ENCODE peak calls at places on chromosomes 11 and 22, in six cellular contexts. One of them, this sample, is unnamed.

GRCh38 chr22:31173386-31174145 is 13.6 kb downstream of the RNF185 start:
- DNase-seq in neural progenitor cell: no peak
- DNase-seq in HFFc6: peak
- DNase-seq in mucosa of descending colon: no peak
- DNase-seq in esophagus squamous epithelium: no peak
- DNase-seq in CD8-positive, alpha-beta T cell: no peak
- DNase-seq in this sample: no peak

GRCh38 chr11:1201395-1202153 is 21.3 kb upstream of the MUC5B start:
- DNase-seq in HFFc6: no peak
- DNase-seq in esophagus squamous epithelium: no peak
- DNase-seq in CD8-positive, alpha-beta T cell: no peak
- DNase-seq in mucosa of descending colon: no peak
- DNase-seq in neural progenitor cell: no peak
- DNase-seq in this sample: no peak

GRCh38 chr11:11037162-11037732 is 179.4 kb upstream of the ZBED5 start:
- DNase-seq in esophagus squamous epithelium: no peak
- DNase-seq in mucosa of descending colon: no peak
- DNase-seq in neural progenitor cell: no peak
- DNase-seq in HFFc6: no peak
- DNase-seq in CD8-positive, alpha-beta T cell: no peak
- DNase-seq in this sample: no peak

GRCh38 chr11:75406338-75406777 is 7.0 kb downstream of the RPS3 start:
- DNase-seq in mucosa of descending colon: no peak
- DNase-seq in HFFc6: peak
- DNase-seq in neural progenitor cell: no peak
- DNase-seq in CD8-positive, alpha-beta T cell: no peak
- DNase-seq in esophagus squamous epithelium: no peak
- DNase-seq in this sample: no peak

GRCh38 chr11:73095613-73096012 is 46.5 kb downstream of the FCHSD2 start:
- DNase-seq in neural progenitor cell: no peak
- DNase-seq in mucosa of descending colon: no peak
- DNase-seq in HFFc6: no peak
- DNase-seq in esophagus squamous epithelium: no peak
- DNase-seq in CD8-positive, alpha-beta T cell: no peak
- DNase-seq in this sample: no peak

GRCh38 chr11:99241059-99241458 is 220.3 kb downstream of the CNTN5 start:
- DNase-seq in HFFc6: no peak
- DNase-seq in mucosa of descending colon: no peak
- DNase-seq in CD8-positive, alpha-beta T cell: no peak
- DNase-seq in esophagus squamous epithelium: no peak
- DNase-seq in neural progenitor cell: no peak
- DNase-seq in this sample: no peak

GRCh38 chr22:29814003-29814402 is 24.1 kb downstream of the ASCC2 start:
- DNase-seq in mucosa of descending colon: no peak
- DNase-seq in CD8-positive, alpha-beta T cell: no peak
- DNase-seq in neural progenitor cell: no peak
- DNase-seq in esophagus squamous epithelium: no peak
- DNase-seq in HFFc6: no peak
- DNase-seq in this sample: no peak

GRCh38 chr22:23363683-23364082 is 183.4 kb downstream of the BCR start:
- DNase-seq in mucosa of descending colon: no peak
- DNase-seq in esophagus squamous epithelium: no peak
- DNase-seq in neural progenitor cell: no peak
- DNase-seq in HFFc6: no peak
- DNase-seq in CD8-positive, alpha-beta T cell: no peak
- DNase-seq in this sample: no peak

GRCh38 chr11:2709429-2709828 is 9.6 kb upstream of the KCNQ1OT1 start:
- DNase-seq in mucosa of descending colon: no peak
- DNase-seq in CD8-positive, alpha-beta T cell: no peak
- DNase-seq in HFFc6: no peak
- DNase-seq in neural progenitor cell: no peak
- DNase-seq in esophagus squamous epithelium: no peak
- DNase-seq in this sample: no peak

GRCh38 chr22:45877651-45878050 is 99.3 kb downstream of the WNT7B start:
- DNase-seq in mucosa of descending colon: peak
- DNase-seq in HFFc6: no peak
- DNase-seq in CD8-positive, alpha-beta T cell: no peak
- DNase-seq in esophagus squamous epithelium: no peak
- DNase-seq in neural progenitor cell: no peak
- DNase-seq in this sample: peak

GRCh38 chr11:77322926-77323590 is 21.6 kb upstream of the GDPD4 start:
- DNase-seq in CD8-positive, alpha-beta T cell: no peak
- DNase-seq in esophagus squamous epithelium: no peak
- DNase-seq in neural progenitor cell: no peak
- DNase-seq in HFFc6: peak
- DNase-seq in mucosa of descending colon: no peak
- DNase-seq in this sample: no peak

GRCh38 chr11:92978226-92979111 is 9.0 kb downstream of the MTNR1B start:
- DNase-seq in CD8-positive, alpha-beta T cell: no peak
- DNase-seq in mucosa of descending colon: no peak
- DNase-seq in HFFc6: peak
- DNase-seq in neural progenitor cell: no peak
- DNase-seq in esophagus squamous epithelium: no peak
- DNase-seq in this sample: no peak

GRCh38 chr11:69892986-69893555 is 73.9 kb upstream of the FGF3 start:
- DNase-seq in HFFc6: no peak
- DNase-seq in esophagus squamous epithelium: no peak
- DNase-seq in mucosa of descending colon: peak
- DNase-seq in CD8-positive, alpha-beta T cell: no peak
- DNase-seq in neural progenitor cell: no peak
- DNase-seq in this sample: no peak

GRCh38 chr22:37566903-37567798 is 6.9 kb downstream of the CDC42EP1 start:
- DNase-seq in mucosa of descending colon: peak
- DNase-seq in CD8-positive, alpha-beta T cell: peak
- DNase-seq in neural progenitor cell: peak
- DNase-seq in HFFc6: no peak
- DNase-seq in esophagus squamous epithelium: no peak
- DNase-seq in this sample: peak

GRCh38 chr11:75719639-75720239 is 2.1 kb downstream of the MOGAT2 start:
- DNase-seq in neural progenitor cell: no peak
- DNase-seq in CD8-positive, alpha-beta T cell: no peak
- DNase-seq in HFFc6: no peak
- DNase-seq in mucosa of descending colon: peak
- DNase-seq in esophagus squamous epithelium: no peak
- DNase-seq in this sample: no peak

GRCh38 chr11:130400793-130401483 is 27.5 kb downstream of the ADAMTS8 start:
- DNase-seq in esophagus squamous epithelium: no peak
- DNase-seq in mucosa of descending colon: no peak
- DNase-seq in neural progenitor cell: no peak
- DNase-seq in HFFc6: peak
- DNase-seq in CD8-positive, alpha-beta T cell: no peak
- DNase-seq in this sample: no peak

GRCh38 chr11:57235761-57236703 is 1.0 kb downstream of the APLNR start:
- DNase-seq in CD8-positive, alpha-beta T cell: no peak
- DNase-seq in HFFc6: no peak
- DNase-seq in esophagus squamous epithelium: no peak
- DNase-seq in neural progenitor cell: no peak
- DNase-seq in mucosa of descending colon: no peak
- DNase-seq in this sample: no peak

GRCh38 chr11:118908931-118909618 is 16.7 kb downstream of the BCL9L start:
- DNase-seq in HFFc6: peak
- DNase-seq in mucosa of descending colon: peak
- DNase-seq in neural progenitor cell: peak
- DNase-seq in CD8-positive, alpha-beta T cell: no peak
- DNase-seq in esophagus squamous epithelium: no peak
- DNase-seq in this sample: no peak

GRCh38 chr11:36702330-36703054 is 104.5 kb upstream of the RAG2 start:
- DNase-seq in esophagus squamous epithelium: no peak
- DNase-seq in CD8-positive, alpha-beta T cell: no peak
- DNase-seq in mucosa of descending colon: no peak
- DNase-seq in neural progenitor cell: peak
- DNase-seq in HFFc6: peak
- DNase-seq in this sample: no peak

GRCh38 chr11:75582935-75583709 is 21.1 kb downstream of the SERPINH1 start:
- DNase-seq in CD8-positive, alpha-beta T cell: peak
- DNase-seq in HFFc6: peak
- DNase-seq in mucosa of descending colon: peak
- DNase-seq in neural progenitor cell: peak
- DNase-seq in esophagus squamous epithelium: no peak
- DNase-seq in this sample: no peak

GRCh38 chr11:115390441-115390840 is 113.8 kb downstream of the CADM1 start:
- DNase-seq in neural progenitor cell: no peak
- DNase-seq in HFFc6: no peak
- DNase-seq in CD8-positive, alpha-beta T cell: no peak
- DNase-seq in esophagus squamous epithelium: no peak
- DNase-seq in mucosa of descending colon: no peak
- DNase-seq in this sample: no peak

GRCh38 chr11:86477495-86478155 is 102.9 kb downstream of the CCDC81 start:
- DNase-seq in neural progenitor cell: no peak
- DNase-seq in mucosa of descending colon: no peak
- DNase-seq in esophagus squamous epithelium: no peak
- DNase-seq in CD8-positive, alpha-beta T cell: no peak
- DNase-seq in HFFc6: peak
- DNase-seq in this sample: no peak

GRCh38 chr22:45006873-45007246 is 2.9 kb downstream of the PHF21B start:
- DNase-seq in mucosa of descending colon: no peak
- DNase-seq in neural progenitor cell: peak
- DNase-seq in HFFc6: no peak
- DNase-seq in CD8-positive, alpha-beta T cell: no peak
- DNase-seq in esophagus squamous epithelium: no peak
- DNase-seq in this sample: no peak

GRCh38 chr11:119729581-119730346 is 764 bp upstream of the NECTIN1 start:
- DNase-seq in HFFc6: peak
- DNase-seq in CD8-positive, alpha-beta T cell: no peak
- DNase-seq in esophagus squamous epithelium: no peak
- DNase-seq in mucosa of descending colon: peak
- DNase-seq in neural progenitor cell: peak
- DNase-seq in this sample: no peak

GRCh38 chr22:22968366-22968765 is 80.8 kb downstream of the IGLL5 start:
- DNase-seq in HFFc6: no peak
- DNase-seq in esophagus squamous epithelium: no peak
- DNase-seq in mucosa of descending colon: no peak
- DNase-seq in neural progenitor cell: no peak
- DNase-seq in CD8-positive, alpha-beta T cell: no peak
- DNase-seq in this sample: no peak

GRCh38 chr22:26615149-26615548 is 2.7 kb downstream of the CRYBB1 start:
- DNase-seq in HFFc6: no peak
- DNase-seq in mucosa of descending colon: no peak
- DNase-seq in esophagus squamous epithelium: no peak
- DNase-seq in neural progenitor cell: no peak
- DNase-seq in CD8-positive, alpha-beta T cell: no peak
- DNase-seq in this sample: no peak

GRCh38 chr11:8699903-8700302 is 17.3 kb downstream of the RPL27A start:
- DNase-seq in CD8-positive, alpha-beta T cell: no peak
- DNase-seq in neural progenitor cell: peak
- DNase-seq in mucosa of descending colon: peak
- DNase-seq in HFFc6: no peak
- DNase-seq in esophagus squamous epithelium: no peak
- DNase-seq in this sample: no peak

GRCh38 chr11:5665051-5665450 is 19.8 kb downstream of the TRIM5 start:
- DNase-seq in mucosa of descending colon: no peak
- DNase-seq in neural progenitor cell: no peak
- DNase-seq in HFFc6: no peak
- DNase-seq in CD8-positive, alpha-beta T cell: no peak
- DNase-seq in esophagus squamous epithelium: no peak
- DNase-seq in this sample: no peak

GRCh38 chr11:117807482-117808272 is 10.7 kb upstream of the DSCAML1 start:
- DNase-seq in CD8-positive, alpha-beta T cell: peak
- DNase-seq in HFFc6: peak
- DNase-seq in mucosa of descending colon: no peak
- DNase-seq in neural progenitor cell: peak
- DNase-seq in esophagus squamous epithelium: peak
- DNase-seq in this sample: peak
- TF ChIP-seq CTCF in CD8-positive, alpha-beta T cell: peak
- TF ChIP-seq CTCF in HFFc6: peak
- TF ChIP-seq CTCF in mucosa of descending colon: peak
- TF ChIP-seq CTCF in neural progenitor cell: peak
- TF ChIP-seq CTCF in esophagus squamous epithelium: peak
- TF ChIP-seq CTCF in this sample: peak

GRCh38 chr11:102306048-102306575 is 11.2 kb upstream of the BIRC3 start:
- DNase-seq in neural progenitor cell: no peak
- DNase-seq in HFFc6: no peak
- DNase-seq in mucosa of descending colon: peak
- DNase-seq in esophagus squamous epithelium: no peak
- DNase-seq in CD8-positive, alpha-beta T cell: no peak
- DNase-seq in this sample: no peak
- TF ChIP-seq CTCF in neural progenitor cell: peak
- TF ChIP-seq CTCF in HFFc6: peak
- TF ChIP-seq CTCF in mucosa of descending colon: no peak
- TF ChIP-seq CTCF in esophagus squamous epithelium: no peak
- TF ChIP-seq CTCF in CD8-positive, alpha-beta T cell: no peak
- TF ChIP-seq CTCF in this sample: no peak

GRCh38 chr22:24834845-24835570 is 29.0 kb downstream of the SGSM1 start:
- DNase-seq in neural progenitor cell: peak
- DNase-seq in esophagus squamous epithelium: no peak
- DNase-seq in mucosa of descending colon: no peak
- DNase-seq in HFFc6: no peak
- DNase-seq in CD8-positive, alpha-beta T cell: no peak
- DNase-seq in this sample: no peak
- TF ChIP-seq CTCF in neural progenitor cell: peak
- TF ChIP-seq CTCF in esophagus squamous epithelium: peak
- TF ChIP-seq CTCF in mucosa of descending colon: no peak
- TF ChIP-seq CTCF in HFFc6: peak
- TF ChIP-seq CTCF in CD8-positive, alpha-beta T cell: no peak
- TF ChIP-seq CTCF in this sample: no peak

GRCh38 chr22:50400406-50400805 is 57.3 kb downstream of the PPP6R2 start:
- DNase-seq in esophagus squamous epithelium: no peak
- DNase-seq in CD8-positive, alpha-beta T cell: no peak
- DNase-seq in mucosa of descending colon: no peak
- DNase-seq in neural progenitor cell: no peak
- DNase-seq in HFFc6: no peak
- DNase-seq in this sample: no peak

GRCh38 chr22:50398698-50399648 is 55.8 kb downstream of the PPP6R2 start:
- DNase-seq in esophagus squamous epithelium: no peak
- DNase-seq in mucosa of descending colon: no peak
- DNase-seq in CD8-positive, alpha-beta T cell: no peak
- DNase-seq in HFFc6: no peak
- DNase-seq in neural progenitor cell: no peak
- DNase-seq in this sample: no peak

GRCh38 chr22:50401907-50402306 is 58.8 kb downstream of the PPP6R2 start:
- DNase-seq in HFFc6: no peak
- DNase-seq in neural progenitor cell: no peak
- DNase-seq in esophagus squamous epithelium: no peak
- DNase-seq in mucosa of descending colon: no peak
- DNase-seq in CD8-positive, alpha-beta T cell: no peak
- DNase-seq in this sample: no peak

GRCh38 chr22:50400931-50401330 is 57.8 kb downstream of the PPP6R2 start:
- DNase-seq in neural progenitor cell: no peak
- DNase-seq in esophagus squamous epithelium: no peak
- DNase-seq in HFFc6: no peak
- DNase-seq in CD8-positive, alpha-beta T cell: no peak
- DNase-seq in mucosa of descending colon: no peak
- DNase-seq in this sample: no peak

DNA sequence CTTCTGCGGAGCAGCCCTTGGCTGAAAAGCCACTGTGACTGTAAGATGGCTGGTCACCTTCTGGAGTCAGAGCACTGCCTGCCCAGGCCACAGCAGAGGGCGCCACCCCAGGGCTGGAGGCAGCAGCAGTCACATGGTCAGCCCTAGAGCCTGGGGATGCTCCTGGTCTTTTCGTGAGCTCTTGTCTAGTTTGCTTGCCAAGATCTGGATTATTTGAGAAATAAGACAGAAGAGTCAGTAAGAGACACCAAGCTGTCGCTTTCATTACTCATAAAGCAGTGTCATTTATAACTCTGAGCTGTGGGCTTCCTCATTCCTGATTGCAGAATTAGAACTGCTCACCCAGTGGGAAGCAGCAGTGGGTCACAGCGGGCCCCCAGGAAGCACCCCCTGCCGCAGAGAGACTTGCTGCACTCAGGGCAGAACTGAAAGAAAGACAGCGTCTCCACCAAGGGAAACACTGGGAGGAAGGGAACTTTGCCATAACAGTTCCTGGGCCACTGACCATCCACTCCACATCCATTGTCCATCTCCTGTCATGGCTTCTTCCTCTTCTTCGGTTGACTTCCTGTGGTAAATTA is 56.7 kb downstream of the PPP6R2 start:
- DNase-seq in CD8-positive, alpha-beta T cell: peak
- DNase-seq in HFFc6: peak
- DNase-seq in mucosa of descending colon: no peak
- DNase-seq in neural progenitor cell: peak
- DNase-seq in esophagus squamous epithelium: no peak
- DNase-seq in this sample: no peak
- TF ChIP-seq CTCF in CD8-positive, alpha-beta T cell: no peak
- TF ChIP-seq CTCF in HFFc6: peak
- TF ChIP-seq CTCF in mucosa of descending colon: no peak
- TF ChIP-seq CTCF in neural progenitor cell: peak
- TF ChIP-seq CTCF in esophagus squamous epithelium: peak
- TF ChIP-seq CTCF in this sample: no peak